ENCODE peak calls at places on chromosomes 12 and 14, in nine cellular contexts. Q, H, J, I, Y, F, S, U and P are unnamed samples.

GRCh38 chr14:90853116-90853515 is 36.9 kb upstream of the TTC7B start:
- DNase-seq in Q (no peak), U (no peak), Y (no peak), J (no peak), S (no peak), H (no peak), I (no peak), F (no peak), P (no peak)

GRCh38 chr12:99605-100004 is 33.0 kb downstream of the IQSEC3 start:
- DNase-seq in F (no peak), Y (no peak), U (peak), J (peak), I (peak), S (no peak), Q (no peak), H (peak), P (peak)

GRCh38 chr12:124743479-124744272 is 120.0 kb downstream of the SCARB1 start:
- DNase-seq in S (no peak), Q (no peak), F (no peak), J (no peak), Y (no peak), H (no peak), I (no peak), U (no peak), P (no peak)

GRCh38 chr12:49034287-49034622 is 15.7 kb upstream of the PRKAG1 start:
- DNase-seq in H (no peak), I (no peak), Y (no peak), U (no peak), Q (no peak), S (no peak), J (no peak), F (no peak), P (no peak)

GRCh38 chr12:112096667-112097066 is 11.9 kb downstream of the NAA25 start:
- DNase-seq in U (no peak), Y (no peak), F (no peak), J (no peak), H (no peak), Q (no peak), I (no peak), S (no peak), P (no peak)

GRCh38 chr12:46396826-46397225 is 24.3 kb upstream of the SLC38A2 start:
- DNase-seq in J (no peak), Y (no peak), S (no peak), Q (no peak), U (no peak), H (no peak), I (no peak), F (no peak), P (no peak)

GRCh38 chr12:50988051-50988450 is 35.7 kb downstream of the HIGD1C start:
- DNase-seq in F (no peak), H (no peak), Y (no peak), I (no peak), S (no peak), U (no peak), Q (no peak), J (no peak), P (no peak)

GRCh38 chr12:2775431-2775830 is 19.3 kb upstream of the FKBP4 start:
- DNase-seq in Q (peak), I (no peak), S (no peak), F (no peak), H (no peak), U (no peak), J (no peak), Y (no peak), P (no peak)

GRCh38 chr14:102957222-102957621 is 34.8 kb downstream of the AMN start:
- DNase-seq in F (no peak), S (no peak), J (peak), U (no peak), H (no peak), Q (no peak), I (no peak), Y (no peak), P (no peak)

GRCh38 chr12:89157413-89157812 is 194.9 kb downstream of the DUSP6 start:
- DNase-seq in H (no peak), Q (no peak), S (no peak), J (no peak), U (no peak), Y (no peak), F (no peak), I (no peak), P (no peak)

GRCh38 chr12:22380029-22380428 is 45.5 kb upstream of the ST8SIA1 start:
- DNase-seq in F (no peak), Y (no peak), S (no peak), U (no peak), J (no peak), I (no peak), Q (no peak), H (no peak), P (no peak)

GRCh38 chr12:110684322-110684836 is 4.5 kb downstream of the HVCN1 start:
- DNase-seq in H (no peak), J (no peak), I (no peak), F (no peak), U (no peak), Q (no peak), Y (no peak), S (no peak), P (no peak)

GRCh38 chr12:132356686-132357622 is 27.6 kb upstream of the GALNT9 start:
- DNase-seq in Y (no peak), Q (peak), U (no peak), H (no peak), F (no peak), I (no peak), J (no peak), S (no peak), P (peak)

GRCh38 chr14:95609398-95609990 is 74.6 kb downstream of the GLRX5 start:
- DNase-seq in Y (peak), S (peak), Q (no peak), I (peak), F (peak), H (peak), U (no peak), J (peak), P (peak)

DNA sequence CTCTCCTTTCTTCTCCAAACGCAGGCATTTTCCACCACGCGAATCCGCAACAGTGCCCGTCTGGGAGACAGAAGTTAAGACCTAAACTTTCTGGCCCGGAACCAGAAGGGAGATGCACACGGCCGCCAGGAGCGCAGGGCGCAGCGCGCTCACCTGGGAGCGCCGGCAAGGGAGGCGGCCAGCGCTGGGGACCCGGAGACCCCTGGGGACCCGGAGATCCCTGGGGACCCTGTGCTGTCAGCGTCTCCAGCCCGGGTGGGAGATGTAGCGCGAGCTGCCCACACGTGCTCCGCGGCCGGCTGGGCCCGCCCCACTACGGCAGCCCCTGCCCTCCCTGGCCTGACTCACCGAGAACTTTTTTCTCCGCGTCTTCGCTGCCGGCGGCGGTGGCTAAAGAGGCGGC is 620 bp downstream of the YBX3 start:
- DNase-seq in U (peak), Y (peak), F (peak), J (peak), I (no peak), H (peak), S (peak), Q (peak), P (peak)
- TF ChIP-seq CTCF in U (peak), Y (no peak), F (peak), J (no peak), I (no peak), H (no peak), S (peak), Q (peak), P (no peak)

DNA sequence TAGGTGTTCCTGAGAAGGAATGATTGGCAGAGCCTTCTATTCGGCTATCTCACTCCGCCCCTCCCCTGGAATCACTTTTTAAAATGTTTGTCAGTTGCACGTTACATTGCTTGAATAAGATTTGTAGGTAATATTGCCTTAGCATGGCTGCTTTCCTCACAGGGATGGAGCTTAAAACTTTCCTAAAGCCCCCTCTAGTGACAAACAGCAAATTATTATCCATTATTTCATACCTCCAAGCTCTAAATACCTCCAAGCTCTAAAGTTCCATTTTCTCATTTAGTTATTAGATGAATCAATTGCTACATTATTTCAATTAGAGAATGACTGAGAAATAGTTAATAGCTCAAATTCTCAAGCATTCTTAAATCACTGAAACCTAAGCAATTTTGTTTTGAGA is 5.1 kb upstream of the SPATA7 start:
- DNase-seq in Q (no peak), U (no peak), I (peak), H (no peak), J (no peak), S (no peak), F (no peak), Y (no peak), P (no peak)
- TF ChIP-seq CTCF in Q (peak), U (no peak), I (peak), H (no peak), J (no peak), S (peak), F (no peak), Y (no peak), P (no peak)

GRCh38 chr12:19223695-19224094 is 94.2 kb downstream of the PLEKHA5 start:
- DNase-seq in H (no peak), Y (no peak), I (no peak), U (no peak), F (no peak), Q (no peak), S (no peak), J (no peak), P (no peak)

GRCh38 chr12:19224746-19225145 is 95.2 kb downstream of the PLEKHA5 start:
- DNase-seq in Q (no peak), U (no peak), J (no peak), S (no peak), F (no peak), H (no peak), Y (no peak), I (no peak), P (no peak)

GRCh38 chr12:19220861-19221466 is 91.4 kb downstream of the PLEKHA5 start:
- DNase-seq in J (no peak), H (no peak), Y (no peak), U (no peak), I (no peak), Q (no peak), F (no peak), S (no peak), P (no peak)

GRCh38 chr12:19222566-19222965 is 93.0 kb downstream of the PLEKHA5 start:
- DNase-seq in S (no peak), Y (no peak), I (no peak), J (no peak), Q (no peak), U (no peak), F (no peak), H (no peak), P (no peak)

DNA sequence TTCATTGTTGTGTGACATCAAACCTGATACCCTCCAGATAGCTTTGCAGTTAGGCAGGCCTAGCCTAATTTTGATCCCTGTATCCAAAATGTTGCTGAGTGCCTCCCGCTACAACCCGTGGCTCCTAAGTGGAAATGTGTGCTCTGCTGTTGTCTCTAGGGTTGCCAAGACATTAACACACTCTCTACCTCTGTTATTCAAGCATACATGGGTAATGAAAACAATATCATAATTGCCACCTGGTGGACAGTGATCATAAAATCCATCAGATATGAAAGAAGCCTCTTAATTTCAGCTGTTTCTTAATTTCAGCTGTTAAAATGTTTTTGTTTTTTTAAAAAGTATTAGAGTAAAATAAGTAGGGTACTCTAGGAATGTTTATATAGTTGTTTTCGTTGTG is 93.5 kb downstream of the PLEKHA5 start:
- DNase-seq in Y (no peak), F (no peak), U (no peak), H (no peak), I (peak), Q (no peak), J (no peak), S (no peak), P (no peak)
- TF ChIP-seq CTCF in Y (peak), F (peak), U (no peak), H (no peak), I (no peak), Q (peak), J (no peak), S (peak), P (peak)

DNA sequence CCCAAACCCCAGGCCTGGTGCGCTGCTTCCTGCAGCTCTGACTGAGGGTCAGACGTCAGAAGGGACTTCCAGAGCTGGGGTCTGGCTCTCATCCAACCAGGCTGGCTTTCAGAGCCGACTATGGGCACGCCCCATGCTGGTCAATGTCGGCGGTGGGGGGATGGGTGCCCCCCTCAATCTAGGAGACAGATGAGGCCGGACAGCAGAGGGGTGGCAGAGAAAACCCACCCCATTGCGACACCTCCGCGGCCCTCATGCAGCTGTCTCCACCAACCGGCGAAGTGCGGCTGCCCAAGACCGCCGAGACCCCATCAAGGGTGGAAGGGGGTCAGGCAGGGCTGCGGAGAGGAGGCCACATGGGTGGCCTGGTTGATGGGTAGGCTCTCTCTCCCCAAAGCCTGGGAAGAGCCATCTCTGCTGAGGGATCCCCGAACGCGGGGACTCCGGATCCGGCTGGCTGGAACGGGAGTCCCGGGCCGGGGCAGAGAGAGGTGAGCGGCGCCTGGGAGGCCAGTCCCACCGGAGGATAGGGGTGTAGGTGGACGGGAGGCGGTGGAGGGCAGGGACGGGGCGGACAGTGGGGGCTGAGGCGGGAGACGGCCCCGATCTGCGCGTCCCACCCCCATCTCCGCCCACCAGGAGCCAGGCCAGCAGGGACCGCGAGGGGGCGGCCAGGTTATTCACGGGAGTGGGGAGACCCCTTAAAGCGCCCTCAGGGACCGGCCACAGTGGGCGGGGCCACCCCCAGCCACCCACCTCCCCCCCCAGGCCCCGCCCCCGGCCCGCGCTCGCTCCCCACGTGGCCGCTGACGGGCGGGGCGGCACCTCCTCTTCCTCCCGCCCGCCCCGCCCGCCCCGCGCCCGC is at the start of gene INF2:
- DNase-seq in F (no peak), J (peak), S (peak), Y (peak), I (peak), H (peak), Q (peak), U (peak), P (peak)
- TF ChIP-seq CTCF in F (no peak), J (no peak), S (peak), Y (no peak), I (peak), H (no peak), Q (peak), U (no peak), P (no peak)